ENCODE peak calls at places on chromosomes 5 and 9, in four cellular contexts. One of them, this sample, is unnamed.

GRCh38 chr5:125700380-125700856 is 722.8 kb upstream of the GRAMD2B start:
- DNase-seq in uterus: no peak
- DNase-seq in natural killer cell: no peak
- DNase-seq in DND-41: no peak
- DNase-seq in this sample: no peak

GRCh38 chr9:134937566-134938345 is 20.0 kb upstream of the FCN1 start:
- DNase-seq in natural killer cell: no peak
- DNase-seq in DND-41: no peak
- DNase-seq in uterus: no peak
- DNase-seq in this sample: no peak

GRCh38 chr5:150473673-150474358 is 24.3 kb upstream of the RPS14 start:
- DNase-seq in uterus: no peak
- DNase-seq in DND-41: no peak
- DNase-seq in natural killer cell: no peak
- DNase-seq in this sample: no peak

GRCh38 chr9:133580416-133580738 is 28.8 kb downstream of the FAM163B start:
- DNase-seq in natural killer cell: no peak
- DNase-seq in DND-41: no peak
- DNase-seq in uterus: no peak
- DNase-seq in this sample: no peak

GRCh38 chr5:57435701-57436134 is 46.9 kb downstream of the ACTBL2 start:
- DNase-seq in natural killer cell: no peak
- DNase-seq in uterus: no peak
- DNase-seq in DND-41: no peak
- DNase-seq in this sample: no peak

GRCh38 chr5:180633283-180634177 is 15.9 kb downstream of the FLT4 start:
- DNase-seq in DND-41: no peak
- DNase-seq in natural killer cell: no peak
- DNase-seq in uterus: no peak
- DNase-seq in this sample: no peak

GRCh38 chr9:131562032-131562959 is 17.0 kb downstream of the PRRT1B start:
- DNase-seq in natural killer cell: no peak
- DNase-seq in DND-41: no peak
- DNase-seq in uterus: no peak
- DNase-seq in this sample: no peak

GRCh38 chr9:34227445-34227844 is 48.6 kb downstream of the UBAP1 start:
- DNase-seq in natural killer cell: no peak
- DNase-seq in DND-41: no peak
- DNase-seq in uterus: no peak
- DNase-seq in this sample: no peak

GRCh38 chr5:52771343-52772039 is 16.2 kb upstream of the ITGA1 start:
- DNase-seq in uterus: no peak
- DNase-seq in DND-41: peak
- DNase-seq in natural killer cell: no peak
- DNase-seq in this sample: peak

GRCh38 chr9:83572524-83572923 is 34.3 kb upstream of the FRMD3 start:
- DNase-seq in natural killer cell: no peak
- DNase-seq in DND-41: peak
- DNase-seq in uterus: no peak
- DNase-seq in this sample: no peak

GRCh38 chr9:95024097-95024671 is 293.3 kb downstream of the FANCC start:
- DNase-seq in natural killer cell: no peak
- DNase-seq in DND-41: no peak
- DNase-seq in uterus: no peak
- DNase-seq in this sample: no peak

GRCh38 chr5:57692582-57693487 is 210.2 kb upstream of the ACTBL2 start:
- DNase-seq in DND-41: no peak
- DNase-seq in natural killer cell: no peak
- DNase-seq in uterus: peak
- DNase-seq in this sample: peak

DNA sequence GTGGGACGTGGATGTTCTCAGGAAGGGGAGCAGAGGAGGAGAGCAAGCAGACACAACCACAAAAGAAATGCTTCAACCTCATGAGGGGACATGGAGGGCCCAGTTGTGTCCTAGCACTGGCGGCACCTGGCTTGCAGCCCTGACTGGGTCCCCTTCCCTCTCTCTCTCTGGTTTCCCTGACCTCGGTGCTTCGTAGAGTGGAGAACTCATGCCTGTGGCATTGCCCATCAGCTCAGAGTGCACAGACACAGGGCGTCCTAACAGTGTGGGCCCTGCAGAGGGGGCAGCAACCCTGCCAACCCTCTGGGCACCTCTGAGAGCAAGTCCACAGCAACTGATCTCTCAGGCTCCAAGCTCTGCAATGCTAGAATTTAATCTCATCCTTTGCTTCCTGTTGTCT is 140.6 kb downstream of the BARX1 start:
- DNase-seq in DND-41: no peak
- DNase-seq in uterus: no peak
- DNase-seq in natural killer cell: no peak
- DNase-seq in this sample: no peak
- TF ChIP-seq CTCF in DND-41: no peak
- TF ChIP-seq CTCF in uterus: no peak
- TF ChIP-seq CTCF in natural killer cell: no peak
- TF ChIP-seq CTCF in this sample: no peak

GRCh38 chr5:76221311-76221710 is 138.1 kb downstream of the SV2C start:
- DNase-seq in natural killer cell: no peak
- DNase-seq in DND-41: no peak
- DNase-seq in uterus: no peak
- DNase-seq in this sample: no peak

GRCh38 chr5:76230711-76231285 is 147.6 kb downstream of the SV2C start:
- DNase-seq in uterus: no peak
- DNase-seq in DND-41: no peak
- DNase-seq in natural killer cell: no peak
- DNase-seq in this sample: no peak

GRCh38 chr5:76222318-76222717 is 139.1 kb downstream of the SV2C start:
- DNase-seq in DND-41: no peak
- DNase-seq in natural killer cell: no peak
- DNase-seq in uterus: no peak
- DNase-seq in this sample: no peak

GRCh38 chr5:76219636-76220035 is 136.5 kb downstream of the SV2C start:
- DNase-seq in DND-41: no peak
- DNase-seq in uterus: no peak
- DNase-seq in natural killer cell: no peak
- DNase-seq in this sample: no peak

GRCh38 chr5:76225316-76225715 is 142.1 kb downstream of the SV2C start:
- DNase-seq in uterus: no peak
- DNase-seq in DND-41: no peak
- DNase-seq in natural killer cell: no peak
- DNase-seq in this sample: no peak
- TF ChIP-seq CTCF in uterus: no peak
- TF ChIP-seq CTCF in DND-41: no peak
- TF ChIP-seq CTCF in natural killer cell: no peak
- TF ChIP-seq CTCF in this sample: no peak

DNA sequence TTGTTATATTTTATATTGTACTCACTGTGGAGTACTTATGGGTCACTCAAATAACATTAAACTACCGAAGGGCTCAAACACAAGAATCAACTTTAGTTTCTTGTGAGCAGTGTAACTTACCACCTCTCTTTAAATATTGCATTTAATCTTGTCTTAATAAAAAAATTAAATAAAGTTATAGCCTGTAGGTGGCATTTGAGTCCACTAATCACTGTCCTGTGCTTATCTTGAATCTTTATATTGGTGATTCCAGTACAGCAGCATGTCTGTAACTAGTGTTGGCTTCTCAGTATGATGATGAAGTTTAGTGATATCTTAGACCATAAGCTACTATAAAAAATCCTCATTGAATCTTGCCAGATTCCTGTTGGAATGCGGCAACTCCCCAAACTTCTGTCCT is 313.8 kb downstream of the FAM170A start:
- DNase-seq in DND-41: no peak
- DNase-seq in uterus: no peak
- DNase-seq in natural killer cell: no peak
- DNase-seq in this sample: no peak
- TF ChIP-seq CTCF in DND-41: no peak
- TF ChIP-seq CTCF in uterus: peak
- TF ChIP-seq CTCF in natural killer cell: no peak
- TF ChIP-seq CTCF in this sample: no peak

GRCh38 chr9:33044677-33045282 is 19.7 kb downstream of the DNAJA1 start:
- DNase-seq in DND-41: no peak
- DNase-seq in natural killer cell: no peak
- DNase-seq in uterus: no peak
- DNase-seq in this sample: no peak
- TF ChIP-seq CTCF in DND-41: no peak
- TF ChIP-seq CTCF in natural killer cell: no peak
- TF ChIP-seq CTCF in uterus: no peak
- TF ChIP-seq CTCF in this sample: no peak

GRCh38 chr9:116317503-116317902 is 163.9 kb downstream of the PAPPA start:
- DNase-seq in natural killer cell: no peak
- DNase-seq in DND-41: no peak
- DNase-seq in uterus: no peak
- DNase-seq in this sample: no peak

GRCh38 chr9:116310212-116310611 is 156.6 kb downstream of the PAPPA start:
- DNase-seq in DND-41: no peak
- DNase-seq in natural killer cell: no peak
- DNase-seq in uterus: no peak
- DNase-seq in this sample: no peak

GRCh38 chr9:116312221-116312620 is 158.6 kb downstream of the PAPPA start:
- DNase-seq in DND-41: no peak
- DNase-seq in natural killer cell: no peak
- DNase-seq in uterus: no peak
- DNase-seq in this sample: no peak

GRCh38 chr9:116316231-116316630 is 162.6 kb downstream of the PAPPA start:
- DNase-seq in DND-41: no peak
- DNase-seq in natural killer cell: no peak
- DNase-seq in uterus: no peak
- DNase-seq in this sample: no peak

GRCh38 chr9:116313638-116314037 is 160.0 kb downstream of the PAPPA start:
- DNase-seq in DND-41: no peak
- DNase-seq in natural killer cell: no peak
- DNase-seq in uterus: no peak
- DNase-seq in this sample: no peak
- TF ChIP-seq CTCF in DND-41: no peak
- TF ChIP-seq CTCF in natural killer cell: no peak
- TF ChIP-seq CTCF in uterus: no peak
- TF ChIP-seq CTCF in this sample: no peak

DNA sequence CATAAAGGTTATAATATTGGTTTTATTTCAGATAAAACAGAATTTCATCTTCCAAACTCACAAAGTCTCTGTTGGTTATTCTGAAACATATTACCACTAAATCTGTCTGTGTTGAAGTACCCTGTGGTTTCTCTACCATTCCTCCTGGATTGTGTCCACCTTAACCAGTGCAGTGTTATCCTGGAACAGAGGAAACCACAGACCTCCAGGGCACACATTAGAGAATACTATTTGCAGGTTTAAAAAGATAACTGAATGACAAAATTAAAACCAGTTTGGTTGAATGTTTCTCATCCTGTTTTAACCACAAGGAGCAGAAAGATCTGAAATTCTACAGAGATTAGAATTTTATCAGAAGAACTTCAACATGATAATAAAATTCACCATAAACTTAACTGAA is 251.8 kb downstream of the CWC27 start:
- DNase-seq in DND-41: no peak
- DNase-seq in natural killer cell: no peak
- DNase-seq in uterus: no peak
- DNase-seq in this sample: no peak
- TF ChIP-seq CTCF in DND-41: no peak
- TF ChIP-seq CTCF in natural killer cell: no peak
- TF ChIP-seq CTCF in uterus: no peak
- TF ChIP-seq CTCF in this sample: no peak